ENCODE peak calls at places on chromosomes 3 and 15, in five cellular contexts. S, N, B, Z and C are unnamed samples.

GRCh38 chr3:160564205-160564922 is 1.0 kb downstream of the KPNA4 start:
- DNase-seq in B (no peak), S (peak), Z (no peak), N (no peak), C (no peak)

GRCh38 chr3:73540969-73541740 is 83.6 kb downstream of the PDZRN3 start:
- DNase-seq in S (peak), N (no peak), Z (no peak), B (no peak), C (no peak)

GRCh38 chr3:13352621-13353131 is 67.4 kb downstream of the NUP210 start:
- DNase-seq in N (no peak), Z (peak), S (no peak), B (no peak), C (no peak)

GRCh38 chr3:99317196-99317595 is 321.2 kb upstream of the COL8A1 start:
- DNase-seq in S (no peak), N (no peak), Z (no peak), B (no peak), C (no peak)

GRCh38 chr3:13280856-13281656 is 139.1 kb downstream of the NUP210 start:
- DNase-seq in B (no peak), N (no peak), S (no peak), Z (no peak), C (no peak)

GRCh38 chr3:154428369-154429206 is 1.4 kb downstream of the GPR149 start:
- DNase-seq in S (no peak), Z (no peak), N (no peak), B (no peak), C (no peak)

GRCh38 chr3:124113475-124113874 is 121.6 kb upstream of the ROPN1 start:
- DNase-seq in B (no peak), N (no peak), S (no peak), Z (no peak), C (no peak)

GRCh38 chr15:87816811-87817210 is 439.7 kb downstream of the NTRK3 start:
- DNase-seq in B (peak), S (peak), Z (peak), N (no peak), C (peak)

GRCh38 chr15:88834211-88834812 is 31.1 kb downstream of the ACAN start:
- DNase-seq in B (no peak), S (peak), Z (peak), N (peak), C (peak)

GRCh38 chr3:53382106-53382505 is 34.8 kb upstream of the DCP1A start:
- DNase-seq in Z (peak), N (peak), S (peak), B (no peak), C (no peak)

GRCh38 chr3:179606534-179607085 is 2.0 kb downstream of the NDUFB5 start:
- DNase-seq in B (no peak), N (no peak), S (no peak), Z (no peak), C (no peak)

GRCh38 chr3:45507820-45508317 is 86.7 kb upstream of the LIMD1 start:
- DNase-seq in Z (no peak), N (peak), S (peak), B (no peak), C (peak)

GRCh38 chr3:82509951-82510603 is 748.6 kb upstream of the GBE1 start:
- DNase-seq in Z (no peak), B (no peak), S (no peak), N (no peak), C (no peak)

GRCh38 chr3:16174389-16174788 is at the start of gene GALNT15:
- DNase-seq in N (no peak), S (peak), B (no peak), Z (peak), C (peak)

GRCh38 chr15:80694624-80695098 is 449 bp upstream of the ABHD17C start:
- DNase-seq in N (peak), B (no peak), S (peak), Z (no peak), C (no peak)

GRCh38 chr3:127844326-127844942 is 22.1 kb upstream of the MGLL start:
- DNase-seq in B (no peak), S (no peak), Z (no peak), N (no peak), C (no peak)

GRCh38 chr3:12875857-12876451 is 34.6 kb upstream of the RPL32 start:
- DNase-seq in N (peak), S (no peak), Z (no peak), B (no peak), C (no peak)

GRCh38 chr3:107588217-107588616 is 65.5 kb downstream of the BBX start:
- DNase-seq in N (no peak), S (no peak), B (no peak), Z (no peak), C (no peak)

GRCh38 chr15:100008258-100008657 is 275.0 kb upstream of the LYSMD4 start:
- DNase-seq in B (no peak), N (no peak), S (no peak), Z (no peak), C (no peak)

GRCh38 chr15:50940506-50940905 is 32.0 kb downstream of the AP4E1 start:
- DNase-seq in N (peak), Z (no peak), S (peak), B (no peak), C (no peak)

GRCh38 chr3:141413387-141414140 is 45.3 kb downstream of the ZBTB38 start:
- DNase-seq in S (peak), B (no peak), N (no peak), Z (no peak), C (no peak)

GRCh38 chr3:108940568-108941285 is 13.0 kb downstream of the GUCA1C start:
- DNase-seq in N (no peak), S (no peak), B (no peak), Z (no peak), C (no peak)

GRCh38 chr3:189038773-189039720 is 132.7 kb upstream of the TPRG1 start:
- DNase-seq in N (no peak), S (no peak), Z (no peak), B (no peak), C (no peak)

GRCh38 chr3:40765884-40766283 is 241.1 kb downstream of the ZNF621 start:
- DNase-seq in B (no peak), Z (no peak), S (no peak), N (no peak), C (peak)

GRCh38 chr15:51085764-51086163 is 8.9 kb downstream of the TNFAIP8L3 start:
- DNase-seq in S (no peak), B (no peak), Z (no peak), N (no peak), C (no peak)

GRCh38 chr15:98800437-98801233 is 152.3 kb downstream of the IGF1R start:
- DNase-seq in B (peak), S (peak), Z (peak), N (peak), C (peak)

GRCh38 chr15:43550527-43551363 is 33.3 kb downstream of the MAP1A start:
- DNase-seq in N (peak), S (peak), B (no peak), Z (peak), C (no peak)

GRCh38 chr3:129045675-129046036 is 14.9 kb upstream of the GP9 start:
- DNase-seq in B (no peak), Z (no peak), S (no peak), N (no peak), C (no peak)